ENCODE peak calls at places on chromosomes 12 and 14, in nine cellular contexts. One of them, this sample, is unnamed.

GRCh38 chr12:44875954-44876553 is at the start of gene NELL2:
- DNase-seq in stimulated activated CD8-positive, alpha-beta memory T cell treated with anti-CD3 and anti-CD28 coated beads, Interleukin-12 subunit alpha, Interleukin-12 subunit beta, amount 100 ng/mL, for 1 hour: peak
- DNase-seq in gastrocnemius medialis: no peak
- DNase-seq in stimulated activated naive CD8-positive, alpha-beta T cell treated with anti-CD3 and anti-CD28 coated beads, Interleukin-15, amount 100 ng/mL, for 72 hours: peak
- DNase-seq in NCI-H510A treated with DMSO at 0.1 percent for 48 hours: peak
- DNase-seq in posterior cingulate gyrus: peak
- DNase-seq in SW480: peak
- DNase-seq in germinal center: peak
- DNase-seq in GM23248: peak
- DNase-seq in this sample: peak

GRCh38 chr14:68547305-68548193 is 245.3 kb downstream of the ZFP36L1 start:
- DNase-seq in stimulated activated CD8-positive, alpha-beta memory T cell treated with anti-CD3 and anti-CD28 coated beads, Interleukin-12 subunit alpha, Interleukin-12 subunit beta, amount 100 ng/mL, for 1 hour: no peak
- DNase-seq in gastrocnemius medialis: peak
- DNase-seq in stimulated activated naive CD8-positive, alpha-beta T cell treated with anti-CD3 and anti-CD28 coated beads, Interleukin-15, amount 100 ng/mL, for 72 hours: no peak
- DNase-seq in NCI-H510A treated with DMSO at 0.1 percent for 48 hours: no peak
- DNase-seq in posterior cingulate gyrus: no peak
- DNase-seq in SW480: peak
- DNase-seq in germinal center: no peak
- DNase-seq in GM23248: peak
- DNase-seq in this sample: peak

GRCh38 chr12:3989218-3989550 is 116.0 kb upstream of the PARP11 start:
- DNase-seq in stimulated activated CD8-positive, alpha-beta memory T cell treated with anti-CD3 and anti-CD28 coated beads, Interleukin-12 subunit alpha, Interleukin-12 subunit beta, amount 100 ng/mL, for 1 hour: no peak
- DNase-seq in gastrocnemius medialis: no peak
- DNase-seq in stimulated activated naive CD8-positive, alpha-beta T cell treated with anti-CD3 and anti-CD28 coated beads, Interleukin-15, amount 100 ng/mL, for 72 hours: no peak
- DNase-seq in NCI-H510A treated with DMSO at 0.1 percent for 48 hours: no peak
- DNase-seq in posterior cingulate gyrus: no peak
- DNase-seq in SW480: no peak
- DNase-seq in germinal center: no peak
- DNase-seq in GM23248: no peak
- DNase-seq in this sample: no peak

GRCh38 chr14:90408713-90409112 is 11.9 kb downstream of the CALM1 start:
- DNase-seq in stimulated activated CD8-positive, alpha-beta memory T cell treated with anti-CD3 and anti-CD28 coated beads, Interleukin-12 subunit alpha, Interleukin-12 subunit beta, amount 100 ng/mL, for 1 hour: no peak
- DNase-seq in gastrocnemius medialis: no peak
- DNase-seq in stimulated activated naive CD8-positive, alpha-beta T cell treated with anti-CD3 and anti-CD28 coated beads, Interleukin-15, amount 100 ng/mL, for 72 hours: peak
- DNase-seq in NCI-H510A treated with DMSO at 0.1 percent for 48 hours: no peak
- DNase-seq in posterior cingulate gyrus: no peak
- DNase-seq in SW480: no peak
- DNase-seq in germinal center: no peak
- DNase-seq in GM23248: peak
- DNase-seq in this sample: no peak

GRCh38 chr14:75280831-75281690 is 2.4 kb downstream of the FOS start:
- DNase-seq in stimulated activated CD8-positive, alpha-beta memory T cell treated with anti-CD3 and anti-CD28 coated beads, Interleukin-12 subunit alpha, Interleukin-12 subunit beta, amount 100 ng/mL, for 1 hour: peak
- DNase-seq in gastrocnemius medialis: no peak
- DNase-seq in stimulated activated naive CD8-positive, alpha-beta T cell treated with anti-CD3 and anti-CD28 coated beads, Interleukin-15, amount 100 ng/mL, for 72 hours: no peak
- DNase-seq in NCI-H510A treated with DMSO at 0.1 percent for 48 hours: no peak
- DNase-seq in posterior cingulate gyrus: no peak
- DNase-seq in SW480: peak
- DNase-seq in germinal center: no peak
- DNase-seq in GM23248: peak
- DNase-seq in this sample: peak

GRCh38 chr12:632102-632696 is 31.0 kb downstream of the NINJ2 start:
- DNase-seq in stimulated activated CD8-positive, alpha-beta memory T cell treated with anti-CD3 and anti-CD28 coated beads, Interleukin-12 subunit alpha, Interleukin-12 subunit beta, amount 100 ng/mL, for 1 hour: no peak
- DNase-seq in gastrocnemius medialis: peak
- DNase-seq in stimulated activated naive CD8-positive, alpha-beta T cell treated with anti-CD3 and anti-CD28 coated beads, Interleukin-15, amount 100 ng/mL, for 72 hours: no peak
- DNase-seq in NCI-H510A treated with DMSO at 0.1 percent for 48 hours: peak
- DNase-seq in posterior cingulate gyrus: no peak
- DNase-seq in SW480: peak
- DNase-seq in germinal center: no peak
- DNase-seq in GM23248: peak
- DNase-seq in this sample: peak

GRCh38 chr12:108368089-108368488 is 29.0 kb upstream of the CMKLR1 start:
- DNase-seq in stimulated activated CD8-positive, alpha-beta memory T cell treated with anti-CD3 and anti-CD28 coated beads, Interleukin-12 subunit alpha, Interleukin-12 subunit beta, amount 100 ng/mL, for 1 hour: no peak
- DNase-seq in gastrocnemius medialis: no peak
- DNase-seq in stimulated activated naive CD8-positive, alpha-beta T cell treated with anti-CD3 and anti-CD28 coated beads, Interleukin-15, amount 100 ng/mL, for 72 hours: no peak
- DNase-seq in NCI-H510A treated with DMSO at 0.1 percent for 48 hours: no peak
- DNase-seq in posterior cingulate gyrus: no peak
- DNase-seq in SW480: no peak
- DNase-seq in germinal center: no peak
- DNase-seq in GM23248: no peak
- DNase-seq in this sample: no peak

GRCh38 chr14:95500772-95501401 is 15.6 kb downstream of the SYNE3 start:
- DNase-seq in stimulated activated CD8-positive, alpha-beta memory T cell treated with anti-CD3 and anti-CD28 coated beads, Interleukin-12 subunit alpha, Interleukin-12 subunit beta, amount 100 ng/mL, for 1 hour: no peak
- DNase-seq in gastrocnemius medialis: peak
- DNase-seq in stimulated activated naive CD8-positive, alpha-beta T cell treated with anti-CD3 and anti-CD28 coated beads, Interleukin-15, amount 100 ng/mL, for 72 hours: no peak
- DNase-seq in NCI-H510A treated with DMSO at 0.1 percent for 48 hours: no peak
- DNase-seq in posterior cingulate gyrus: no peak
- DNase-seq in SW480: no peak
- DNase-seq in germinal center: no peak
- DNase-seq in GM23248: peak
- DNase-seq in this sample: no peak

GRCh38 chr12:77366616-77367015 is 301.2 kb upstream of the E2F7 start:
- DNase-seq in stimulated activated CD8-positive, alpha-beta memory T cell treated with anti-CD3 and anti-CD28 coated beads, Interleukin-12 subunit alpha, Interleukin-12 subunit beta, amount 100 ng/mL, for 1 hour: no peak
- DNase-seq in gastrocnemius medialis: no peak
- DNase-seq in stimulated activated naive CD8-positive, alpha-beta T cell treated with anti-CD3 and anti-CD28 coated beads, Interleukin-15, amount 100 ng/mL, for 72 hours: no peak
- DNase-seq in NCI-H510A treated with DMSO at 0.1 percent for 48 hours: no peak
- DNase-seq in posterior cingulate gyrus: no peak
- DNase-seq in SW480: no peak
- DNase-seq in germinal center: no peak
- DNase-seq in GM23248: no peak
- DNase-seq in this sample: no peak

GRCh38 chr12:113470871-113471618 is 626 bp downstream of the LHX5 start:
- DNase-seq in stimulated activated CD8-positive, alpha-beta memory T cell treated with anti-CD3 and anti-CD28 coated beads, Interleukin-12 subunit alpha, Interleukin-12 subunit beta, amount 100 ng/mL, for 1 hour: no peak
- DNase-seq in gastrocnemius medialis: no peak
- DNase-seq in stimulated activated naive CD8-positive, alpha-beta T cell treated with anti-CD3 and anti-CD28 coated beads, Interleukin-15, amount 100 ng/mL, for 72 hours: no peak
- DNase-seq in NCI-H510A treated with DMSO at 0.1 percent for 48 hours: no peak
- DNase-seq in posterior cingulate gyrus: no peak
- DNase-seq in SW480: no peak
- DNase-seq in germinal center: no peak
- DNase-seq in GM23248: no peak
- DNase-seq in this sample: peak

GRCh38 chr12:123899368-123899767 is 73.3 kb downstream of the CCDC92 start:
- DNase-seq in stimulated activated CD8-positive, alpha-beta memory T cell treated with anti-CD3 and anti-CD28 coated beads, Interleukin-12 subunit alpha, Interleukin-12 subunit beta, amount 100 ng/mL, for 1 hour: no peak
- DNase-seq in gastrocnemius medialis: no peak
- DNase-seq in stimulated activated naive CD8-positive, alpha-beta T cell treated with anti-CD3 and anti-CD28 coated beads, Interleukin-15, amount 100 ng/mL, for 72 hours: no peak
- DNase-seq in NCI-H510A treated with DMSO at 0.1 percent for 48 hours: no peak
- DNase-seq in posterior cingulate gyrus: no peak
- DNase-seq in SW480: no peak
- DNase-seq in germinal center: no peak
- DNase-seq in GM23248: no peak
- DNase-seq in this sample: no peak

GRCh38 chr12:104748790-104749189 is 209.3 kb downstream of the SLC41A2 start:
- DNase-seq in stimulated activated CD8-positive, alpha-beta memory T cell treated with anti-CD3 and anti-CD28 coated beads, Interleukin-12 subunit alpha, Interleukin-12 subunit beta, amount 100 ng/mL, for 1 hour: no peak
- DNase-seq in gastrocnemius medialis: peak
- DNase-seq in stimulated activated naive CD8-positive, alpha-beta T cell treated with anti-CD3 and anti-CD28 coated beads, Interleukin-15, amount 100 ng/mL, for 72 hours: no peak
- DNase-seq in NCI-H510A treated with DMSO at 0.1 percent for 48 hours: no peak
- DNase-seq in posterior cingulate gyrus: no peak
- DNase-seq in SW480: no peak
- DNase-seq in germinal center: no peak
- DNase-seq in GM23248: peak
- DNase-seq in this sample: no peak

GRCh38 chr12:76554411-76555225 is 5.0 kb downstream of the OSBPL8 start:
- DNase-seq in stimulated activated CD8-positive, alpha-beta memory T cell treated with anti-CD3 and anti-CD28 coated beads, Interleukin-12 subunit alpha, Interleukin-12 subunit beta, amount 100 ng/mL, for 1 hour: no peak
- DNase-seq in gastrocnemius medialis: no peak
- DNase-seq in stimulated activated naive CD8-positive, alpha-beta T cell treated with anti-CD3 and anti-CD28 coated beads, Interleukin-15, amount 100 ng/mL, for 72 hours: no peak
- DNase-seq in NCI-H510A treated with DMSO at 0.1 percent for 48 hours: no peak
- DNase-seq in posterior cingulate gyrus: no peak
- DNase-seq in SW480: no peak
- DNase-seq in germinal center: peak
- DNase-seq in GM23248: no peak
- DNase-seq in this sample: no peak

GRCh38 chr12:5165296-5165970 is 121.8 kb downstream of the KCNA5 start:
- DNase-seq in stimulated activated CD8-positive, alpha-beta memory T cell treated with anti-CD3 and anti-CD28 coated beads, Interleukin-12 subunit alpha, Interleukin-12 subunit beta, amount 100 ng/mL, for 1 hour: no peak
- DNase-seq in gastrocnemius medialis: no peak
- DNase-seq in stimulated activated naive CD8-positive, alpha-beta T cell treated with anti-CD3 and anti-CD28 coated beads, Interleukin-15, amount 100 ng/mL, for 72 hours: no peak
- DNase-seq in NCI-H510A treated with DMSO at 0.1 percent for 48 hours: no peak
- DNase-seq in posterior cingulate gyrus: no peak
- DNase-seq in SW480: peak
- DNase-seq in germinal center: no peak
- DNase-seq in GM23248: no peak
- DNase-seq in this sample: no peak

GRCh38 chr14:39368261-39368959 is 63.8 kb downstream of the FBXO33 start:
- DNase-seq in stimulated activated CD8-positive, alpha-beta memory T cell treated with anti-CD3 and anti-CD28 coated beads, Interleukin-12 subunit alpha, Interleukin-12 subunit beta, amount 100 ng/mL, for 1 hour: peak
- DNase-seq in gastrocnemius medialis: peak
- DNase-seq in stimulated activated naive CD8-positive, alpha-beta T cell treated with anti-CD3 and anti-CD28 coated beads, Interleukin-15, amount 100 ng/mL, for 72 hours: no peak
- DNase-seq in NCI-H510A treated with DMSO at 0.1 percent for 48 hours: peak
- DNase-seq in posterior cingulate gyrus: no peak
- DNase-seq in SW480: peak
- DNase-seq in germinal center: peak
- DNase-seq in GM23248: peak
- DNase-seq in this sample: peak

GRCh38 chr14:92549853-92550244 is 36.3 kb downstream of the RIN3 start:
- DNase-seq in stimulated activated CD8-positive, alpha-beta memory T cell treated with anti-CD3 and anti-CD28 coated beads, Interleukin-12 subunit alpha, Interleukin-12 subunit beta, amount 100 ng/mL, for 1 hour: no peak
- DNase-seq in gastrocnemius medialis: peak
- DNase-seq in stimulated activated naive CD8-positive, alpha-beta T cell treated with anti-CD3 and anti-CD28 coated beads, Interleukin-15, amount 100 ng/mL, for 72 hours: no peak
- DNase-seq in NCI-H510A treated with DMSO at 0.1 percent for 48 hours: no peak
- DNase-seq in posterior cingulate gyrus: no peak
- DNase-seq in SW480: no peak
- DNase-seq in germinal center: no peak
- DNase-seq in GM23248: peak
- DNase-seq in this sample: peak